ENCODE peak calls at places on chromosome 14, in four cellular contexts. L, G, B and P are unnamed samples.

GRCh38 chr14:71235865-71236264 is 328.6 kb downstream of the PCNX1 start:
- DNase-seq in L (no peak), G (peak; percentile 33), B (no peak), P (peak; percentile 22)

GRCh38 chr14:98177551-98177950 is 1094.4 kb downstream of the BCL11B start:
- DNase-seq in L (no peak), G (no peak), B (no peak), P (no peak)

GRCh38 chr14:97077253-97077653 is 280.1 kb downstream of the VRK1 start:
- DNase-seq in L (no peak), G (peak; percentile 5), B (peak; percentile 47), P (no peak)

GRCh38 chr14:55446833-55447232 is 6.4 kb upstream of the TBPL2 start:
- DNase-seq in L (no peak), G (peak; percentile 77), B (peak; percentile 86), P (no peak)

GRCh38 chr14:105909046-105909827 is 382.9 kb downstream of the TMEM121 start:
- DNase-seq in L (no peak), G (no peak), B (no peak), P (no peak)

GRCh38 chr14:24162083-24162482 is 1.0 kb downstream of the IRF9 start:
- DNase-seq in L (no peak), G (peak; percentile 52), B (peak; percentile 37), P (no peak)

GRCh38 chr14:69712637-69713088 is 54.3 kb upstream of the SRSF5 start:
- DNase-seq in L (no peak), G (no peak), B (no peak), P (peak; percentile 61)

GRCh38 chr14:91793704-91794103 is 61.8 kb upstream of the CATSPERB start:
- DNase-seq in L (no peak), G (no peak), B (no peak), P (no peak)

GRCh38 chr14:100178691-100179090 is 19.2 kb upstream of the DEGS2 start:
- DNase-seq in L (no peak), G (no peak), B (no peak), P (peak; percentile 16)

GRCh38 chr14:62015945-62016344 is 253.7 kb downstream of the SNAPC1 start:
- DNase-seq in L (no peak), G (peak; percentile 2), B (peak; percentile 63), P (no peak)

GRCh38 chr14:54568821-54569591 is 2.1 kb downstream of the SAMD4A start:
- DNase-seq in L (no peak), G (peak; percentile 36), B (peak; percentile 25), P (peak; percentile 26)

GRCh38 chr14:22838631-22839041 is 2.3 kb downstream of the MMP14 start:
- DNase-seq in L (peak; percentile 21), G (peak; percentile 90), B (peak; percentile 65), P (peak; percentile 65)

GRCh38 chr14:43356984-43357545 is 1150.0 kb downstream of the FSCB start:
- DNase-seq in L (no peak), G (no peak), B (no peak), P (no peak)

GRCh38 chr14:99125616-99126431 is 146.2 kb downstream of the BCL11B start:
- DNase-seq in L (no peak), G (no peak), B (no peak), P (no peak)

GRCh38 chr14:31303654-31304053 is 96.1 kb upstream of the HECTD1 start:
- DNase-seq in L (no peak), G (no peak), B (no peak), P (no peak)

GRCh38 chr14:106021832-106022231 is 495.4 kb downstream of the TMEM121 start:
- DNase-seq in L (no peak), G (no peak), B (no peak), P (no peak)

GRCh38 chr14:71647086-71647784 is 285.0 kb upstream of the RGS6 start:
- DNase-seq in L (no peak), G (no peak), B (no peak), P (peak; percentile 53)

GRCh38 chr14:21534576-21534975 is 8.4 kb upstream of the SALL2 start:
- DNase-seq in L (no peak), G (no peak), B (no peak), P (peak; percentile 78)

GRCh38 chr14:20409226-20409625 is 4.1 kb downstream of the TEP1 start:
- DNase-seq in L (no peak), G (no peak), B (peak; percentile 12), P (no peak)

GRCh38 chr14:101839236-101839635 is 77.7 kb downstream of the PPP2R5C start:
- DNase-seq in L (no peak), G (no peak), B (no peak), P (no peak)

GRCh38 chr14:99077844-99078236 is 194.2 kb downstream of the BCL11B start:
- DNase-seq in L (no peak), G (no peak), B (no peak), P (no peak)

GRCh38 chr14:100330396-100330931 is 7.3 kb downstream of the SLC25A47 start:
- DNase-seq in L (no peak), G (no peak), B (no peak), P (peak; percentile 70)

GRCh38 chr14:33460119-33460518 is 490.8 kb downstream of the EGLN3 start:
- DNase-seq in L (no peak), G (no peak), B (no peak), P (no peak)

GRCh38 chr14:101695659-101696058 is 65.8 kb upstream of the PPP2R5C start:
- DNase-seq in L (no peak), G (no peak), B (no peak), P (no peak)

GRCh38 chr14:62934439-62934838 is 110.8 kb downstream of the KCNH5 start:
- DNase-seq in L (no peak), G (no peak), B (no peak), P (no peak)

GRCh38 chr14:65366802-65367570 is 45.5 kb upstream of the FUT8 start:
- DNase-seq in L (no peak), G (no peak), B (no peak), P (no peak)

GRCh38 chr14:94116701-94117100 is 6.2 kb downstream of the IFI27 start:
- DNase-seq in L (no peak), G (no peak), B (no peak), P (no peak)

GRCh38 chr14:73753887-73754880 is 40.0 kb upstream of the PNMA1 start:
- DNase-seq in L (no peak), G (peak; percentile 38), B (no peak), P (no peak)

GRCh38 chr14:101122114-101122854 is 218.8 kb upstream of the RTL1 start:
- DNase-seq in L (no peak), G (no peak), B (no peak), P (peak; percentile 19)

GRCh38 chr14:98897605-98898309 is 374.2 kb downstream of the BCL11B start:
- DNase-seq in L (no peak), G (no peak), B (no peak), P (no peak)

GRCh38 chr14:75876526-75876925 is 105.3 kb downstream of the TGFB3 start:
- DNase-seq in L (no peak), G (peak; percentile 73), B (peak; percentile 29), P (no peak)

GRCh38 chr14:98368214-98368613 is 903.8 kb downstream of the BCL11B start:
- DNase-seq in L (no peak), G (no peak), B (no peak), P (no peak)

GRCh38 chr14:50479041-50479440 is 53.3 kb downstream of the MAP4K5 start:
- DNase-seq in L (no peak), G (no peak), B (no peak), P (no peak)

GRCh38 chr14:50476134-50476533 is 56.2 kb downstream of the MAP4K5 start:
- DNase-seq in L (no peak), G (no peak), B (no peak), P (no peak)

GRCh38 chr14:50475460-50475859 is 56.9 kb downstream of the MAP4K5 start:
- DNase-seq in L (no peak), G (no peak), B (no peak), P (no peak)

GRCh38 chr14:50471838-50472465 is 60.4 kb downstream of the MAP4K5 start:
- DNase-seq in L (no peak), G (no peak), B (no peak), P (no peak)

GRCh38 chr14:50477760-50478159 is 54.6 kb downstream of the MAP4K5 start:
- DNase-seq in L (no peak), G (no peak), B (no peak), P (no peak)
- H3K36me3 ChIP-seq in L (peaks cover 4% of the 10 kb centered on the region), G (peaks cover 24% of the 10 kb centered on the region), B (peaks cover 32% of the 10 kb centered on the region), P (no peaks in the 10 kb centered on the region)

GRCh38 chr14:47843236-47843635 is 167.8 kb upstream of the MDGA2 start:
- DNase-seq in L (no peak), G (no peak), B (no peak), P (no peak)
- H3K27me3 ChIP-seq in L (no peaks in the 10 kb centered on the region), G (no peaks in the 10 kb centered on the region), B (no peaks in the 10 kb centered on the region), P (no peaks in the 10 kb centered on the region)

DNA sequence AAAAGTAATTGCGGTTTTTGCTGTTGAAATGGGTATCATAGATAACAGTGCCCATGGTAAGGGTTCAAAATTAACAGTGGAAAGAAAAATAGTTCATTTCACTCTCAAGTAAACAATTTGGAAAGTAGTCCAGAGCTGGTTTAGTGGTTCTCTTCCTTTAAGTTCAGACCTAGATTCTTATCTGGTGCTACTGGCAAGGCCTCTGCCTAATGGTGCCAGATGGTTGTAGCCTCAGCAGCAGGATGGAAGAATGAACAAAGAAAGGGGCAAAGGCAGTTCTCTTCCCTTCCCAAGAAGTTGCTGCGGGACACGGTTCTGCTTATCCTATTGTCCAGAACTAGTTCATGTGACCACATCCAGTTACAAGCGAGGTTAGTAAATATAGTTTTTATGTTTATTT is 10.5 kb downstream of the ARG2 start:
- DNase-seq in L (no peak), G (no peak), B (no peak), P (no peak)
- H3K36me3 ChIP-seq in L (no peaks in the 10 kb centered on the region), G (no peaks in the 10 kb centered on the region), B (no peaks in the 10 kb centered on the region), P (no peaks in the 10 kb centered on the region)

GRCh38 chr14:36655963-36656768 is 5.5 kb upstream of the PAX9 start:
- DNase-seq in L (no peak), G (no peak), B (no peak), P (peak; percentile 86)

GRCh38 chr14:36658091-36659009 is 3.3 kb upstream of the PAX9 start:
- DNase-seq in L (no peak), G (no peak), B (no peak), P (peak; percentile 71)

GRCh38 chr14:36657409-36658090 is 4.1 kb upstream of the PAX9 start:
- DNase-seq in L (no peak), G (no peak), B (no peak), P (peak; percentile 77)

GRCh38 chr14:36655571-36655962 is 6.1 kb upstream of the PAX9 start:
- DNase-seq in L (no peak), G (no peak), B (no peak), P (peak; percentile 72)

GRCh38 chr14:36656769-36657408 is 4.8 kb upstream of the PAX9 start:
- DNase-seq in L (no peak), G (no peak), B (no peak), P (peak; percentile 76)
- H3K27me3 ChIP-seq in L (peaks cover 68% of the 10 kb centered on the region), G (peaks cover 100% of the 10 kb centered on the region), B (peaks cover 94% of the 10 kb centered on the region), P (peaks cover 96% of the 10 kb centered on the region)

DNA sequence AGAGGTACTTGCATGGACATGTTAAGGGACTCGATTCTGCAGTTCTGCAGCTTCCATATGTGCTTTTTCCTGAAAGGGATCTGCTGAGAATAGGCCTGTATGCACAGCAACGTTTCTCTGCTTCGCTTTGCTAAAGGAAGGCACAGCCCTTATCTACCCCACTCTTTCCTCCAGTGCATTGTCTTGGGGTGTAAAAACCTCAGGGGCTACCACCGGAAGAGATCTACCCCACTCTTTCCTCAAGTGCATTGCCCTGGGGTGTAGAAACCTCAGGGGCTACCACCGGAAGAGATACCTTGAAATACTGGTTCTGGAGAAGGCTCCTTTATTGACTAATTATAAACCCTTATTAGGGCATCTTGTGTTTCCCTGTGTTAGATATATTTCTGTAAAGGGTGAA is 52.9 kb downstream of the SEL1L start:
- DNase-seq in L (no peak), G (no peak), B (no peak), P (no peak)
- H3K36me3 ChIP-seq in L (peaks cover 12% of the 10 kb centered on the region), G (peaks cover 58% of the 10 kb centered on the region), B (peaks cover 44% of the 10 kb centered on the region), P (peaks cover 2% of the 10 kb centered on the region)

GRCh38 chr14:89129570-89129969 is 287.5 kb downstream of the FOXN3 start:
- DNase-seq in L (no peak), G (peak; percentile 40), B (no peak), P (no peak)
- H3K27me3 ChIP-seq in L (no peaks in the 10 kb centered on the region), G (peaks cover 5% of the 10 kb centered on the region), B (no peaks in the 10 kb centered on the region), P (no peaks in the 10 kb centered on the region)

GRCh38 chr14:103472939-103473338 is 49.7 kb downstream of the CKB start:
- DNase-seq in L (no peak), G (no peak), B (peak; percentile 19), P (no peak)
- H3K36me3 ChIP-seq in L (peaks cover 23% of the 10 kb centered on the region), G (peaks cover 54% of the 10 kb centered on the region), B (peaks cover 60% of the 10 kb centered on the region), P (peaks cover 25% of the 10 kb centered on the region)